ENCODE peak calls at places on chromosomes 13 and 19, in nine cellular contexts. H is activated T-cell treated with anti-CD3 and anti-CD28 coated beads, Interleukin-2, amount 50 U/mL, for 72 hours; A is globus pallidus; V is activated CD8-positive, alpha-beta memory T cell treated with anti-CD3 and anti-CD28 coated beads for 1 hour; P is stimulated activated CD8-positive, alpha-beta memory T cell treated with anti-CD3 and anti-CD28 coated beads, Interleukin-2, amount 100 ng/mL, for 48 hours; L is thoracic aorta; B is hepatic stellate cell; W is iris pigment epithelial cell; G is aorta. T is an unnamed sample.

GRCh38 chr19:58001895-58002369 is 688 bp downstream of the ZNF606 start:
- DNase-seq in H (no peak), A (peak), V (no peak), P (no peak), L (no peak), B (peak), W (peak), G (no peak), T (peak)

GRCh38 chr19:33379151-33379829 is 5.8 kb downstream of the CEBPG start:
- DNase-seq in H (no peak), A (no peak), V (no peak), P (no peak), L (no peak), B (no peak), W (no peak), G (no peak), T (no peak)

GRCh38 chr19:45079063-45079910 is at the start of gene GEMIN7:
- DNase-seq in H (peak), A (no peak), V (peak), P (peak), L (no peak), B (peak), W (peak), G (peak), T (no peak)

GRCh38 chr19:43532571-43532961 is 422 bp upstream of the ZNF575 start:
- DNase-seq in H (peak), A (no peak), V (no peak), P (peak), L (no peak), B (no peak), W (no peak), G (peak), T (no peak)

GRCh38 chr13:110636053-110636475 is 20.7 kb downstream of the NAXD start:
- DNase-seq in H (no peak), A (no peak), V (no peak), P (no peak), L (no peak), B (no peak), W (no peak), G (no peak), T (no peak)

GRCh38 chr13:51879133-51879532 is 17.4 kb downstream of the CCDC70 start:
- DNase-seq in H (no peak), A (no peak), V (no peak), P (no peak), L (no peak), B (no peak), W (no peak), G (no peak), T (no peak)

GRCh38 chr13:30577381-30577780 is 40.3 kb upstream of the USPL1 start:
- DNase-seq in H (peak), A (no peak), V (peak), P (peak), L (no peak), B (peak), W (peak), G (no peak), T (no peak)

GRCh38 chr13:30696278-30697176 is 38.8 kb upstream of the ALOX5AP start:
- DNase-seq in H (peak), A (peak), V (no peak), P (no peak), L (no peak), B (no peak), W (peak), G (peak), T (peak)

GRCh38 chr13:103983948-103984347 is 917.7 kb upstream of the SLC10A2 start:
- DNase-seq in H (no peak), A (no peak), V (no peak), P (no peak), L (no peak), B (no peak), W (no peak), G (no peak), T (no peak)

GRCh38 chr19:492091-492531 is 4.2 kb upstream of the MADCAM1 start:
- DNase-seq in H (peak), A (no peak), V (no peak), P (no peak), L (no peak), B (no peak), W (no peak), G (no peak), T (no peak)

GRCh38 chr13:77696006-77696862 is 1.3 kb upstream of the SLAIN1 start:
- DNase-seq in H (no peak), A (peak), V (no peak), P (no peak), L (no peak), B (no peak), W (peak), G (no peak), T (peak)

GRCh38 chr13:109836629-109837607 is 50.5 kb upstream of the IRS2 start:
- DNase-seq in H (no peak), A (no peak), V (no peak), P (no peak), L (no peak), B (no peak), W (no peak), G (no peak), T (no peak)

GRCh38 chr19:13839193-13839937 is 37.6 kb upstream of the NANOS3 start:
- DNase-seq in H (peak), A (no peak), V (peak), P (peak), L (no peak), B (peak), W (peak), G (peak), T (peak)

GRCh38 chr19:6723738-6724137 is 3.3 kb upstream of the C3 start:
- DNase-seq in H (no peak), A (peak), V (no peak), P (no peak), L (no peak), B (no peak), W (peak), G (peak), T (peak)

GRCh38 chr19:41886761-41887710 is 4.1 kb downstream of the ARHGEF1 start:
- DNase-seq in H (peak), A (no peak), V (no peak), P (no peak), L (no peak), B (no peak), W (no peak), G (no peak), T (no peak)

GRCh38 chr13:111095031-111095840 is 19.9 kb upstream of the ARHGEF7 start:
- DNase-seq in H (no peak), A (no peak), V (no peak), P (no peak), L (no peak), B (no peak), W (no peak), G (no peak), T (no peak)

GRCh38 chr13:64877176-64877575 is 2353.0 kb downstream of the PCDH9 start:
- DNase-seq in H (no peak), A (no peak), V (no peak), P (no peak), L (no peak), B (no peak), W (no peak), G (no peak), T (no peak)

GRCh38 chr19:41321204-41321599 is 11.2 kb downstream of the CCDC97 start:
- DNase-seq in H (no peak), A (no peak), V (no peak), P (no peak), L (no peak), B (no peak), W (no peak), G (no peak), T (no peak)

GRCh38 chr13:45200701-45201230 is at the start of gene KCTD4:
- DNase-seq in H (no peak), A (no peak), V (no peak), P (no peak), L (no peak), B (no peak), W (peak), G (no peak), T (no peak)

GRCh38 chr13:95195146-95195545 is 106.1 kb downstream of the ABCC4 start:
- DNase-seq in H (no peak), A (peak), V (no peak), P (no peak), L (no peak), B (no peak), W (no peak), G (no peak), T (peak)

GRCh38 chr19:28940751-28941500 is 272.0 kb downstream of the UQCRFS1 start:
- DNase-seq in H (no peak), A (no peak), V (no peak), P (no peak), L (no peak), B (peak), W (peak), G (no peak), T (no peak)

GRCh38 chr13:71067164-71067815 is 799.7 kb downstream of the DACH1 start:
- DNase-seq in H (no peak), A (no peak), V (no peak), P (no peak), L (no peak), B (no peak), W (no peak), G (no peak), T (peak)